ENCODE peak calls at places on chromosome 13, in five cellular contexts. One of them, this sample, is unnamed.

GRCh38 chr13:99658266-99658991 is 157.2 kb downstream of the TM9SF2 start:
- DNase-seq in neural progenitor cell: peak
- DNase-seq in A549: peak
- DNase-seq in upper lobe of right lung: peak
- DNase-seq in tibial nerve: peak
- DNase-seq in this sample: no peak

GRCh38 chr13:104389722-104390121 is 1323.5 kb upstream of the SLC10A2 start:
- DNase-seq in tibial nerve: no peak
- DNase-seq in neural progenitor cell: no peak
- DNase-seq in A549: no peak
- DNase-seq in upper lobe of right lung: no peak
- DNase-seq in this sample: no peak

GRCh38 chr13:79895416-79895815 is 414.5 kb downstream of the NDFIP2 start:
- DNase-seq in neural progenitor cell: no peak
- DNase-seq in tibial nerve: no peak
- DNase-seq in upper lobe of right lung: no peak
- DNase-seq in A549: no peak
- DNase-seq in this sample: no peak

GRCh38 chr13:64810701-64811258 is 2419.4 kb downstream of the PCDH9 start:
- DNase-seq in A549: no peak
- DNase-seq in upper lobe of right lung: no peak
- DNase-seq in tibial nerve: no peak
- DNase-seq in neural progenitor cell: no peak
- DNase-seq in this sample: peak

GRCh38 chr13:45333973-45334922 is 6.7 kb downstream of the TPT1 start:
- DNase-seq in upper lobe of right lung: no peak
- DNase-seq in A549: no peak
- DNase-seq in tibial nerve: no peak
- DNase-seq in neural progenitor cell: no peak
- DNase-seq in this sample: no peak

GRCh38 chr13:89474432-89474831 is 1803.3 kb downstream of the SLITRK5 start:
- DNase-seq in A549: no peak
- DNase-seq in tibial nerve: no peak
- DNase-seq in neural progenitor cell: no peak
- DNase-seq in upper lobe of right lung: no peak
- DNase-seq in this sample: no peak

GRCh38 chr13:39159393-39159792 is 121.1 kb downstream of the NHLRC3 start:
- DNase-seq in A549: no peak
- DNase-seq in tibial nerve: no peak
- DNase-seq in upper lobe of right lung: no peak
- DNase-seq in neural progenitor cell: no peak
- DNase-seq in this sample: no peak

GRCh38 chr13:85864963-85865530 is 65.8 kb upstream of the SLITRK6 start:
- DNase-seq in A549: no peak
- DNase-seq in neural progenitor cell: peak
- DNase-seq in tibial nerve: no peak
- DNase-seq in upper lobe of right lung: no peak
- DNase-seq in this sample: peak

GRCh38 chr13:51953347-51953746 is 57.9 kb downstream of the ATP7B start:
- DNase-seq in neural progenitor cell: no peak
- DNase-seq in upper lobe of right lung: no peak
- DNase-seq in A549: no peak
- DNase-seq in tibial nerve: no peak
- DNase-seq in this sample: no peak

GRCh38 chr13:80339841-80340642 is 884 bp downstream of the SPRY2 start:
- DNase-seq in tibial nerve: no peak
- DNase-seq in neural progenitor cell: peak
- DNase-seq in A549: no peak
- DNase-seq in upper lobe of right lung: peak
- DNase-seq in this sample: peak

GRCh38 chr13:111573362-111573761 is 252.9 kb downstream of the TEX29 start:
- DNase-seq in neural progenitor cell: no peak
- DNase-seq in A549: no peak
- DNase-seq in tibial nerve: no peak
- DNase-seq in upper lobe of right lung: no peak
- DNase-seq in this sample: no peak

GRCh38 chr13:106738279-106738678 is 170.3 kb upstream of the ARGLU1 start:
- DNase-seq in neural progenitor cell: peak
- DNase-seq in upper lobe of right lung: no peak
- DNase-seq in tibial nerve: no peak
- DNase-seq in A549: no peak
- DNase-seq in this sample: no peak

GRCh38 chr13:102309110-102309509 is 92.7 kb downstream of the FGF14 start:
- DNase-seq in neural progenitor cell: no peak
- DNase-seq in upper lobe of right lung: peak
- DNase-seq in A549: no peak
- DNase-seq in tibial nerve: no peak
- DNase-seq in this sample: peak

GRCh38 chr13:52127378-52127777 is 1.5 kb downstream of the NEK5 start:
- DNase-seq in upper lobe of right lung: no peak
- DNase-seq in tibial nerve: no peak
- DNase-seq in A549: no peak
- DNase-seq in neural progenitor cell: no peak
- DNase-seq in this sample: no peak

GRCh38 chr13:40179421-40179820 is 487.0 kb downstream of the FOXO1 start:
- DNase-seq in A549: no peak
- DNase-seq in neural progenitor cell: no peak
- DNase-seq in upper lobe of right lung: no peak
- DNase-seq in tibial nerve: no peak
- DNase-seq in this sample: no peak

GRCh38 chr13:89455741-89456140 is 1784.6 kb downstream of the SLITRK5 start:
- DNase-seq in A549: no peak
- DNase-seq in neural progenitor cell: no peak
- DNase-seq in upper lobe of right lung: no peak
- DNase-seq in tibial nerve: no peak
- DNase-seq in this sample: peak

GRCh38 chr13:45199716-45200115 is 1.1 kb downstream of the KCTD4 start:
- DNase-seq in neural progenitor cell: no peak
- DNase-seq in upper lobe of right lung: no peak
- DNase-seq in A549: no peak
- DNase-seq in tibial nerve: no peak
- DNase-seq in this sample: no peak

GRCh38 chr13:46274094-46274698 is 62.5 kb downstream of the LRRC63 start:
- DNase-seq in upper lobe of right lung: no peak
- DNase-seq in neural progenitor cell: no peak
- DNase-seq in A549: no peak
- DNase-seq in tibial nerve: no peak
- DNase-seq in this sample: no peak

GRCh38 chr13:63696055-63696454 is 2280.4 kb upstream of the PCDH20 start:
- DNase-seq in A549: no peak
- DNase-seq in neural progenitor cell: no peak
- DNase-seq in upper lobe of right lung: no peak
- DNase-seq in tibial nerve: no peak
- DNase-seq in this sample: no peak

GRCh38 chr13:94061316-94061715 is 418.2 kb downstream of the DCT start:
- DNase-seq in A549: no peak
- DNase-seq in neural progenitor cell: no peak
- DNase-seq in tibial nerve: no peak
- DNase-seq in upper lobe of right lung: no peak
- DNase-seq in this sample: peak

GRCh38 chr13:34340534-34340933 is 522.6 kb downstream of the RFC3 start:
- DNase-seq in A549: no peak
- DNase-seq in upper lobe of right lung: no peak
- DNase-seq in tibial nerve: no peak
- DNase-seq in neural progenitor cell: no peak
- DNase-seq in this sample: peak

GRCh38 chr13:113074401-113074800 is 31.2 kb upstream of the F7 start:
- DNase-seq in tibial nerve: no peak
- DNase-seq in neural progenitor cell: no peak
- DNase-seq in upper lobe of right lung: no peak
- DNase-seq in A549: no peak
- DNase-seq in this sample: no peak

GRCh38 chr13:106680796-106681482 is 113.0 kb upstream of the ARGLU1 start:
- DNase-seq in upper lobe of right lung: no peak
- DNase-seq in A549: no peak
- DNase-seq in neural progenitor cell: peak
- DNase-seq in tibial nerve: no peak
- DNase-seq in this sample: no peak

GRCh38 chr13:49421391-49421790 is 22.5 kb downstream of the CAB39L start:
- DNase-seq in neural progenitor cell: peak
- DNase-seq in tibial nerve: no peak
- DNase-seq in upper lobe of right lung: no peak
- DNase-seq in A549: no peak
- DNase-seq in this sample: no peak

GRCh38 chr13:77136902-77137420 is 110.0 kb upstream of the FBXL3 start:
- DNase-seq in upper lobe of right lung: no peak
- DNase-seq in A549: no peak
- DNase-seq in neural progenitor cell: no peak
- DNase-seq in tibial nerve: no peak
- DNase-seq in this sample: no peak

GRCh38 chr13:28451482-28452217 is 43.3 kb downstream of the FLT1 start:
- DNase-seq in upper lobe of right lung: no peak
- DNase-seq in A549: no peak
- DNase-seq in tibial nerve: no peak
- DNase-seq in neural progenitor cell: peak
- DNase-seq in this sample: peak

GRCh38 chr13:77516342-77516789 is 19.1 kb upstream of the SCEL start:
- DNase-seq in tibial nerve: no peak
- DNase-seq in upper lobe of right lung: no peak
- DNase-seq in A549: no peak
- DNase-seq in neural progenitor cell: no peak
- DNase-seq in this sample: peak

GRCh38 chr13:112917731-112918130 is 51.3 kb upstream of the MCF2L start:
- DNase-seq in tibial nerve: no peak
- DNase-seq in neural progenitor cell: no peak
- DNase-seq in upper lobe of right lung: no peak
- DNase-seq in A549: no peak
- DNase-seq in this sample: no peak

GRCh38 chr13:42048323-42048624 is 174 bp upstream of the DGKH start:
- DNase-seq in tibial nerve: no peak
- DNase-seq in upper lobe of right lung: no peak
- DNase-seq in A549: no peak
- DNase-seq in neural progenitor cell: no peak
- DNase-seq in this sample: no peak

GRCh38 chr13:44368599-44369368 is 4.8 kb upstream of the SERP2 start:
- DNase-seq in tibial nerve: no peak
- DNase-seq in neural progenitor cell: no peak
- DNase-seq in A549: no peak
- DNase-seq in upper lobe of right lung: no peak
- DNase-seq in this sample: no peak

GRCh38 chr13:19673473-19674430 is 40.3 kb downstream of the MPHOSPH8 start:
- DNase-seq in upper lobe of right lung: no peak
- DNase-seq in tibial nerve: no peak
- DNase-seq in A549: no peak
- DNase-seq in neural progenitor cell: no peak
- DNase-seq in this sample: no peak

GRCh38 chr13:95624020-95624419 is 20.5 kb downstream of the DZIP1 start:
- DNase-seq in tibial nerve: no peak
- DNase-seq in A549: peak
- DNase-seq in upper lobe of right lung: no peak
- DNase-seq in neural progenitor cell: peak
- DNase-seq in this sample: peak

GRCh38 chr13:66895780-66896179 is 334.4 kb downstream of the PCDH9 start:
- DNase-seq in A549: no peak
- DNase-seq in tibial nerve: no peak
- DNase-seq in upper lobe of right lung: no peak
- DNase-seq in neural progenitor cell: peak
- DNase-seq in this sample: no peak

GRCh38 chr13:30020726-30021312 is 170.4 kb upstream of the UBL3 start:
- DNase-seq in A549: no peak
- DNase-seq in neural progenitor cell: no peak
- DNase-seq in upper lobe of right lung: no peak
- DNase-seq in tibial nerve: no peak
- DNase-seq in this sample: peak
- H3K27ac ChIP-seq in A549: no peak
- H3K27ac ChIP-seq in neural progenitor cell: no peak
- H3K27ac ChIP-seq in upper lobe of right lung: no peak
- H3K27ac ChIP-seq in tibial nerve: no peak
- H3K27ac ChIP-seq in this sample: peak

GRCh38 chr13:71240906-71241305 is 626.1 kb downstream of the DACH1 start:
- DNase-seq in neural progenitor cell: peak
- DNase-seq in tibial nerve: no peak
- DNase-seq in upper lobe of right lung: no peak
- DNase-seq in A549: no peak
- DNase-seq in this sample: no peak
- TF ChIP-seq CTCF in neural progenitor cell: peak
- TF ChIP-seq CTCF in tibial nerve: peak
- TF ChIP-seq CTCF in upper lobe of right lung: peak
- TF ChIP-seq CTCF in A549: no peak
- TF ChIP-seq CTCF in this sample: no peak

GRCh38 chr13:114097504-114097892 is 34.9 kb downstream of the RASA3 start:
- DNase-seq in upper lobe of right lung: no peak
- DNase-seq in neural progenitor cell: no peak
- DNase-seq in tibial nerve: no peak
- DNase-seq in A549: no peak
- DNase-seq in this sample: no peak
- H3K27ac ChIP-seq in upper lobe of right lung: no peak
- H3K27ac ChIP-seq in neural progenitor cell: no peak
- H3K27ac ChIP-seq in tibial nerve: no peak
- H3K27ac ChIP-seq in A549: no peak
- H3K27ac ChIP-seq in this sample: no peak

GRCh38 chr13:32259116-32259515 is 56.0 kb downstream of the ZAR1L start:
- DNase-seq in neural progenitor cell: no peak
- DNase-seq in tibial nerve: no peak
- DNase-seq in A549: no peak
- DNase-seq in upper lobe of right lung: no peak
- DNase-seq in this sample: no peak
- TF ChIP-seq CTCF in neural progenitor cell: peak
- TF ChIP-seq CTCF in tibial nerve: no peak
- TF ChIP-seq CTCF in A549: no peak
- TF ChIP-seq CTCF in upper lobe of right lung: no peak
- TF ChIP-seq CTCF in this sample: peak

DNA sequence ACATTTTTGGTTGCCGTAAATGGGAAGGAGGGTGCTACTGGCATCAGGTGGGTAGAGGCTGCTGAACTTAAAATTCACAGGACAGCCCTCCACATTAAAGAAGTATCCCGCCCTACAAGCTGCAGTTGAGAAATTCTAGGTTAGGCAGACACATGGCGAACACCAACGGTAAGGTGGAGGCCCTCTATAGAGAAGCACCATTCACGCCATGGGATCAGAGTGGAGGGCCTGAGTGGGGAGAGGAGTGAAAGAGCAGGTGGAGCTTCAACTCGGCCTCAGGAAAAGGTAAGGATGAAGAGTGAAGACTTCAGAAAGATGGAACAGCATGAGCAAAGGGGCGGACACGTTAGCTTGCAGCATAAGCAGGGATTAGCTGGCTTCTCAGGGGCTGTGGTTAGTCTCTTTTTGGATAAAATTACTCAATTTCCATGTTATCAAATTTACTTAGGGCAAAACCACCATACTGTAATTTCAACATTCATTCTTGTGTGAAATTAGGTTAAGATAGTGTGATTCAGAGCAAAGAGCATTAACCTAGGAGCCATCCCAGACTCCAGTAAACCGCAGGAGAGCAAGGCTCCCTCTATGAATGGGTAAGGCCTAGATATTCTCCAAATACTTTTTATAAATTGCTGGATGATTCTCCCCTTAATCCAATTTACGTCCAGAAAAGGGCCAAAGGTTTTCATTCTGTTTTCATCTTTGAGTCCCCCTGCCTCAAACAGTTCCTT is 1.2 kb downstream of the EEF1AKMT1 start:
- DNase-seq in neural progenitor cell: no peak
- DNase-seq in upper lobe of right lung: no peak
- DNase-seq in tibial nerve: no peak
- DNase-seq in A549: no peak
- DNase-seq in this sample: no peak
- H3K27ac ChIP-seq in neural progenitor cell: no peak
- H3K27ac ChIP-seq in upper lobe of right lung: peak
- H3K27ac ChIP-seq in tibial nerve: no peak
- H3K27ac ChIP-seq in A549: peak
- H3K27ac ChIP-seq in this sample: peak

GRCh38 chr13:27383104-27383921 is 41.1 kb upstream of the GTF3A start:
- DNase-seq in tibial nerve: no peak
- DNase-seq in neural progenitor cell: no peak
- DNase-seq in upper lobe of right lung: no peak
- DNase-seq in A549: no peak
- DNase-seq in this sample: no peak
- TF ChIP-seq CTCF in tibial nerve: no peak
- TF ChIP-seq CTCF in neural progenitor cell: no peak
- TF ChIP-seq CTCF in upper lobe of right lung: no peak
- TF ChIP-seq CTCF in A549: peak
- TF ChIP-seq CTCF in this sample: no peak

This sample was measured in foreskin keratinocyte.